ENCODE peak calls at places on chromosomes 4 and X, in five cellular contexts. Y, H, L, D and C are unnamed samples.

GRCh38 chr4:570754-571153 is 5.3 kb downstream of the TMEM271 start:
- DNase-seq in Y (no peak), H (no peak), L (no peak), D (no peak), C (no peak)

GRCh38 chr4:145557720-145558119 is 61.5 kb upstream of the MMAA start:
- DNase-seq in Y (peak), H (peak), L (no peak), D (peak), C (peak)

GRCh38 chrX:45715787-45716186 is 515.1 kb upstream of the DIPK2B start:
- DNase-seq in Y (peak), H (peak), L (no peak), D (no peak), C (peak)

GRCh38 chrX:12791253-12792228 is at the start of gene PRPS2:
- DNase-seq in Y (peak), H (peak), L (peak), D (peak), C (peak)

GRCh38 chr4:81429607-81430006 is 42.1 kb downstream of the RASGEF1B start:
- DNase-seq in Y (no peak), H (no peak), L (no peak), D (no peak), C (no peak)

GRCh38 chrX:623268-623598 is 7.4 kb upstream of the SHOX start:
- DNase-seq in Y (no peak), H (no peak), L (no peak), D (no peak), C (no peak)

GRCh38 chr4:167114416-167114971 is 119.8 kb downstream of the SPOCK3 start:
- DNase-seq in Y (no peak), H (no peak), L (no peak), D (no peak), C (peak)

GRCh38 chr4:1245481-1246051 is 3.4 kb downstream of the CTBP1 start:
- DNase-seq in Y (no peak), H (no peak), L (no peak), D (no peak), C (no peak)

GRCh38 chr4:88964450-88964849 is 92.5 kb downstream of the FAM13A start:
- DNase-seq in Y (peak), H (peak), L (no peak), D (peak), C (peak)

GRCh38 chrX:17373337-17373736 is 1.7 kb upstream of the NHS start:
- DNase-seq in Y (no peak), H (no peak), L (no peak), D (no peak), C (no peak)

GRCh38 chr4:153205757-153206156 is 1.5 kb downstream of the TRIM2 start:
- DNase-seq in Y (no peak), H (no peak), L (no peak), D (peak), C (peak)

GRCh38 chr4:146381263-146381872 is 140.4 kb downstream of the SLC10A7 start:
- DNase-seq in Y (peak), H (peak), L (no peak), D (no peak), C (no peak)

GRCh38 chr4:151638295-151638858 is 122.4 kb downstream of the GATB start:
- DNase-seq in Y (no peak), H (no peak), L (no peak), D (no peak), C (no peak)

GRCh38 chrX:30762754-30763153 is 109.5 kb downstream of the GK start:
- DNase-seq in Y (no peak), H (no peak), L (no peak), D (no peak), C (no peak)

GRCh38 chrX:47129879-47130358 is 14.6 kb downstream of the NDUFB11 start:
- DNase-seq in Y (no peak), H (no peak), L (no peak), D (no peak), C (no peak)

GRCh38 chrX:71496476-71496875 is 36.4 kb upstream of the OGT start:
- DNase-seq in Y (no peak), H (no peak), L (no peak), D (no peak), C (no peak)

GRCh38 chr4:30656828-30657227 is 63.3 kb upstream of the PCDH7 start:
- DNase-seq in Y (no peak), H (no peak), L (no peak), D (no peak), C (no peak)

GRCh38 chr4:183407128-183407585 is 37.3 kb upstream of the CDKN2AIP start:
- DNase-seq in Y (peak), H (peak), L (peak), D (peak), C (peak)

GRCh38 chrX:132270699-132271098 is 51.5 kb upstream of the RAP2C start:
- DNase-seq in Y (peak), H (peak), L (peak), D (no peak), C (peak)